ENCODE peak calls at places on chromosome X, in four cellular contexts. L, S, U and A are unnamed samples.
A peak's percentile ranks its signal among the peaks of the same experiment; 100 is the strongest.

GRCh38 chrX:16459008-16459407 is 190.9 kb upstream of the S100G start:
- DNase-seq in L (no peak), S (no peak), U (no peak), A (no peak)

GRCh38 chrX:110407910-110408545 is 49.4 kb downstream of the RTL9 start:
- DNase-seq in L (no peak), S (no peak), U (peak; percentile 51), A (peak; percentile 63)

GRCh38 chrX:42531431-42531830 is 246.5 kb downstream of the PPP1R2C start:
- DNase-seq in L (no peak), S (no peak), U (no peak), A (peak; percentile 28)

GRCh38 chrX:53440631-53441517 is 6.7 kb upstream of the HSD17B10 start:
- DNase-seq in L (peak; percentile 58), S (peak; percentile 33), U (no peak), A (peak; percentile 30)

GRCh38 chrX:123949846-123950245 is 11.7 kb upstream of the STAG2 start:
- DNase-seq in L (no peak), S (no peak), U (no peak), A (no peak)

GRCh38 chrX:136867096-136867491 is 13.4 kb downstream of the RBMX start:
- DNase-seq in L (peak; percentile 10), S (no peak), U (no peak), A (no peak)

GRCh38 chrX:110432831-110433230 is 74.2 kb downstream of the RTL9 start:
- DNase-seq in L (no peak), S (no peak), U (no peak), A (no peak)

GRCh38 chrX:100368167-100368566 is 41.9 kb downstream of the PCDH19 start:
- DNase-seq in L (no peak), S (no peak), U (no peak), A (no peak)

GRCh38 chrX:138127314-138127713 is 561.4 kb downstream of the ZIC3 start:
- DNase-seq in L (peak; percentile 59), S (no peak), U (no peak), A (no peak)

GRCh38 chrX:96889726-96890125 is 6.0 kb downstream of the RPA4 start:
- DNase-seq in L (no peak), S (no peak), U (no peak), A (no peak)

GRCh38 chrX:35276115-35276514 is 333.5 kb downstream of the FAM47B start:
- DNase-seq in L (no peak), S (no peak), U (no peak), A (no peak)

GRCh38 chrX:38044682-38045081 is 38.3 kb downstream of the SYTL5 start:
- DNase-seq in L (peak; percentile 50), S (no peak), U (no peak), A (no peak)

GRCh38 chrX:40663880-40664630 is 16.7 kb upstream of the CXorf38 start:
- DNase-seq in L (peak; percentile 18), S (no peak), U (no peak), A (no peak)

GRCh38 chrX:80765226-80765625 is 44.5 kb downstream of the BRWD3 start:
- DNase-seq in L (peak; percentile 83), S (no peak), U (no peak), A (no peak)

GRCh38 chrX:35711281-35711680 is 86.9 kb upstream of the MAGEB16 start:
- DNase-seq in L (peak; percentile 65), S (no peak), U (no peak), A (no peak)

GRCh38 chrX:24341795-24342194 is 18.6 kb upstream of the SUPT20HL1 start:
- DNase-seq in L (peak; percentile 91), S (no peak), U (no peak), A (no peak)

GRCh38 chrX:155094468-155095061 is 23.3 kb downstream of the BRCC3 start:
- DNase-seq in L (peak; percentile 10), S (no peak), U (peak; percentile 30), A (no peak)

GRCh38 chrX:110683925-110684324 is 111.7 kb downstream of the CHRDL1 start:
- DNase-seq in L (no peak), S (no peak), U (no peak), A (no peak)

GRCh38 chrX:48814722-48815121 is 11.6 kb upstream of the ERAS start:
- DNase-seq in L (no peak), S (no peak), U (no peak), A (no peak)

GRCh38 chrX:106898462-106898861 is 4.7 kb downstream of the RIPPLY1 start:
- DNase-seq in L (peak; percentile 37), S (no peak), U (peak; percentile 9), A (peak; percentile 14)

GRCh38 chrX:31893525-31893924 is 821.7 kb upstream of the FTHL17 start:
- DNase-seq in L (no peak), S (no peak), U (no peak), A (no peak)

GRCh38 chrX:39907964-39908616 is 189.7 kb downstream of the BCOR start:
- DNase-seq in L (peak; percentile 95), S (peak; percentile 38), U (no peak), A (no peak)

GRCh38 chrX:99469439-99469838 is 940.6 kb downstream of the PCDH19 start:
- DNase-seq in L (no peak), S (no peak), U (no peak), A (no peak)

GRCh38 chrX:11792461-11793421 is 34.7 kb downstream of the MSL3 start:
- DNase-seq in L (no peak), S (no peak), U (peak; percentile 63), A (peak; percentile 52)

GRCh38 chrX:133660356-133660755 is 245.1 kb upstream of the GPC4 start:
- DNase-seq in L (peak; percentile 70), S (no peak), U (no peak), A (no peak)

GRCh38 chrX:105695451-105695850 is 126.9 kb upstream of the NRK start:
- DNase-seq in L (peak; percentile 60), S (no peak), U (no peak), A (no peak)

GRCh38 chrX:73508861-73509260 is 54.1 kb upstream of the CHIC1 start:
- DNase-seq in L (no peak), S (no peak), U (no peak), A (no peak)

GRCh38 chrX:139972113-139972512 is 6.8 kb upstream of the CXorf66 start:
- DNase-seq in L (no peak), S (no peak), U (no peak), A (no peak)

GRCh38 chrX:19372170-19373033 is 28.7 kb downstream of the PDHA1 start:
- DNase-seq in L (peak; percentile 47), S (no peak), U (peak; percentile 71), A (peak; percentile 62)

GRCh38 chrX:56759736-56760409 is 30.8 kb downstream of the NBDY start:
- DNase-seq in L (no peak), S (no peak), U (no peak), A (no peak)

GRCh38 chrX:87425618-87426017 is 92.0 kb upstream of the KLHL4 start:
- DNase-seq in L (no peak), S (no peak), U (no peak), A (no peak)

GRCh38 chrX:95907081-95907480 is 777.6 kb upstream of the DIAPH2 start:
- DNase-seq in L (no peak), S (no peak), U (no peak), A (no peak)

GRCh38 chrX:9354918-9355317 is 109.9 kb upstream of the TBL1X start:
- DNase-seq in L (no peak), S (no peak), U (no peak), A (no peak)

GRCh38 chrX:9351112-9351511 is 113.7 kb upstream of the TBL1X start:
- DNase-seq in L (no peak), S (no peak), U (no peak), A (no peak)

GRCh38 chrX:9355739-9356138 is 109.1 kb upstream of the TBL1X start:
- DNase-seq in L (no peak), S (no peak), U (no peak), A (no peak)

GRCh38 chrX:9352243-9352642 is 112.6 kb upstream of the TBL1X start:
- DNase-seq in L (no peak), S (no peak), U (no peak), A (no peak)

GRCh38 chrX:9352683-9353430 is 112.0 kb upstream of the TBL1X start:
- DNase-seq in L (peak; percentile 75), S (peak; percentile 16), U (peak; percentile 71), A (no peak)
- H3K4me3 ChIP-seq in L (no peak overlapping the region), S (peak overlapping the region; percentile 16), U (no peak overlapping the region), A (peak overlapping the region; percentile 8)

GRCh38 chrX:153963546-153963945 is 8.1 kb downstream of the HCFC1 start:
- DNase-seq in L (no peak), S (no peak), U (no peak), A (no peak)

GRCh38 chrX:153960786-153961185 is 10.8 kb downstream of the HCFC1 start:
- DNase-seq in L (no peak), S (no peak), U (no peak), A (no peak)

GRCh38 chrX:153959649-153960048 is 12.0 kb downstream of the HCFC1 start:
- DNase-seq in L (no peak), S (no peak), U (no peak), A (no peak)

GRCh38 chrX:153960077-153960476 is 11.5 kb downstream of the HCFC1 start:
- DNase-seq in L (no peak), S (no peak), U (no peak), A (no peak)

DNA sequence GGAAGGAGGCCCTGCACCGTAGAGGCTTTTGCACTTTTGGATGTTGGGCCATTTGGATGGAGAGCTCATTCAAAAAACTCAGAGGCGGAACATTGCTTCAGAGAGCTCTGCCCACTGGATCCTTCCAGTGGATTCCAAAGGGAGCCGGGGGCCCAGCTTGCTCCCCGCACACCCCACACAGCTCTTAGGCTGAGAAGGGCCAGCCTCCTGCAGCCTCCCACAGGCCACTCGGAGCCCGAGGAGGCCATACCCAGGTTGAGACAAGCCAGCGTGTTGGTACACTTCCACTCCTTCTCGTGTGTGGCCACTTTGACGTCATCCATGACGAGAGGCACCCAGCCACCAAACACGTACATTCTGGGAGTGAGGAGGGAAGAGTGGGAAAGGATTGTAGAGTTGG is 10.3 kb downstream of the HCFC1 start:
- DNase-seq in L (no peak), S (no peak), U (no peak), A (no peak)
- H3K36me3 ChIP-seq in L (peaks cover 32% of the 10 kb centered on the region), S (peaks cover 68% of the 10 kb centered on the region), U (peaks cover 100% of the 10 kb centered on the region), A (peaks cover 12% of the 10 kb centered on the region)

DNA sequence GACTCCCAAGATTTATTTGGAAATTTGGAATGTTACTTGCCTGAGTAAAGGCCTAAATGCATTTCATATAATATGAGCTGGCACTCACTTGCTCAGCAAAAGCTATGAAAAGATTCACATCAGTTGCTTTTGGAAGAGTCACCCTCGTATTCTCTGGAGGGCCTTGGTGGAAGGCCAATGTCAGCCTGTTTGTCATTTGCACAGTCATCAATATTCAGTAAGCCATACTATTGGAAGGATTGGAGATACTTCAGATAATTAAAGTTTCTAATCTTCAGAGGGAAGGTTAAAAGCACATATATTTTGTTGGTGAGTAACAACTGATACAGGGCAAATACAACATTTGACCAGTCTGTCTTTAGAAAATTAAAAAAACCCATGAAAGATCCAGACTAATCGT is 36.6 kb downstream of the VCX3A start:
- DNase-seq in L (no peak), S (no peak), U (no peak), A (no peak)
- H3K4me3 ChIP-seq in L (no peak overlapping the region), S (no peak overlapping the region), U (no peak overlapping the region), A (no peak overlapping the region)

GRCh38 chrX:47226071-47226470 is 6.7 kb upstream of the USP11 start:
- DNase-seq in L (no peak), S (no peak), U (no peak), A (no peak)
- H3K36me3 ChIP-seq in L (peaks cover 21% of the 10 kb centered on the region), S (peaks cover 48% of the 10 kb centered on the region), U (peaks cover 80% of the 10 kb centered on the region), A (peaks cover 60% of the 10 kb centered on the region)

GRCh38 chrX:101973066-101973465 is 41.2 kb upstream of the ZMAT1 start:
- DNase-seq in L (no peak), S (no peak), U (no peak), A (no peak)
- H3K4me3 ChIP-seq in L (no peak overlapping the region), S (no peak overlapping the region), U (no peak overlapping the region), A (no peak overlapping the region)

GRCh38 chrX:115630204-115630603 is 69.2 kb downstream of the PLS3 start:
- DNase-seq in L (peak; percentile 44), S (no peak), U (no peak), A (no peak)
- H3K36me3 ChIP-seq in L (peaks cover 2% of the 10 kb centered on the region), S (no peaks in the 10 kb centered on the region), U (no peaks in the 10 kb centered on the region), A (no peaks in the 10 kb centered on the region)